ENCODE peak calls at places on chromosomes 1 and 21, in four cellular contexts. One of them, this sample, is unnamed.

GRCh38 chr1:201216395-201217085 is 25.9 kb downstream of the IGFN1 start:
- DNase-seq in K562: no peak
- DNase-seq in GM12878: no peak
- DNase-seq in A549: no peak
- DNase-seq in this sample: no peak

GRCh38 chr1:198699167-198700015 is 60.6 kb downstream of the PTPRC start:
- DNase-seq in K562: peak; percentile 46
- DNase-seq in GM12878: no peak
- DNase-seq in A549: peak; percentile 38
- DNase-seq in this sample: peak; percentile 28

GRCh38 chr1:236663934-236664333 is 22.4 kb upstream of the ACTN2 start:
- DNase-seq in GM12878: no peak
- DNase-seq in K562: no peak
- DNase-seq in A549: no peak
- DNase-seq in this sample: peak; percentile 19

GRCh38 chr1:16628361-16629111 is 15.2 kb upstream of the NBPF1 start:
- DNase-seq in A549: no peak
- DNase-seq in GM12878: no peak
- DNase-seq in K562: no peak
- DNase-seq in this sample: no peak

GRCh38 chr1:16903458-16903796 is 7.6 kb downstream of the RNU1-2 start:
- DNase-seq in K562: no peak
- DNase-seq in A549: no peak
- DNase-seq in GM12878: no peak
- DNase-seq in this sample: no peak

GRCh38 chr1:246815693-246816270 is 91.6 kb downstream of the SCCPDH start:
- DNase-seq in K562: no peak
- DNase-seq in A549: no peak
- DNase-seq in GM12878: no peak
- DNase-seq in this sample: no peak

GRCh38 chr1:28917757-28918118 is 3.4 kb downstream of the EPB41 start:
- DNase-seq in GM12878: no peak
- DNase-seq in K562: no peak
- DNase-seq in A549: no peak
- DNase-seq in this sample: no peak

GRCh38 chr1:59699227-59699847 is 115.4 kb upstream of the HOOK1 start:
- DNase-seq in GM12878: no peak
- DNase-seq in A549: peak; percentile 30
- DNase-seq in K562: peak; percentile 45
- DNase-seq in this sample: peak; percentile 57

GRCh38 chr1:246687002-246687401 is 37.2 kb upstream of the SCCPDH start:
- DNase-seq in GM12878: no peak
- DNase-seq in A549: no peak
- DNase-seq in K562: peak; percentile 24
- DNase-seq in this sample: no peak

GRCh38 chr21:32411366-32412161 is 942 bp upstream of the EVA1C start:
- DNase-seq in GM12878: no peak
- DNase-seq in K562: peak; percentile 50
- DNase-seq in A549: no peak
- DNase-seq in this sample: peak; percentile 38

DNA sequence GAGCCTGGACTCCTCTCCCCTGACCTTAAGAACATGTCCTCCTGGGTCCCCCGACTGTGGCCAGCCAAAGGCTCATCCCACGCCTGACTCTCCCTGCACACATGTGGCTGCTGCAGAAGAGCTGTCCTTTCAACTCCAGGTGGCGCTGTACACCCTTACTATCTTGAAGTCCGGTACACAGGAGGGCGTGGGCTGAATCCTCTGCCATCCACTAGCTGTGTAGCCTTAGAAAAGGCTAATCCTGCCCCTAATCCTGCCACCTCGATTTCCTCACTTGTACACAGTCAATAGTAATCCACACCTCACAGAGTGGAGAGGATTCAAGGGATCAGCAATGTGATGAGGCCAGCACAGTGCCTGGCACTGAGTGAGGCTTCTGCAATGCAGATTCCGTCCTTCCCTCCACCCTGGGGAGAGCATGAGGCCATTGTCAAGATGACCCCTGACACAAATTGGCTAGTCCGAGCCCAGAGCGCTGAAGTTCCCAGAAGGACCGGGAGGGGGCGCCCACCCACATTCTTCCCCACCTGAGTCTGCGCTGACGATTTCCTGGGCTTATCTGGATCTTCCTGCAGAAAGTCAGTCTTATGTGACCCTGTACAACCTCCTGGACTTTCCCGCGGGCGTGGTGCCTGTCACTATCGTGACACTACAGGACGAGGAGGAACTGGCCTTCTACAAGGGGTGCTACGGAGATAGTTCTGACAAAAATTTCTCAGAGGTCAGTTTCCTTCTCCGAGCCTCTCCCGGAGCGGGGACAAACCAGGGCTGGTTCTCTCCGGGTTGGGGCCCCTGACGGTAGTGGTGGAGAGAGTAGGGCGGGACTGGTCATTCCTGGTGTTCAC is 47.1 kb upstream of the DMBX1 start:
- DNase-seq in A549: peak; percentile 65
- DNase-seq in K562: peak; percentile 98
- DNase-seq in GM12878: no peak
- DNase-seq in this sample: peak; percentile 69
- TF ChIP-seq ELK1 in A549: no peak
- TF ChIP-seq ELK1 in K562: no peak
- TF ChIP-seq ELK1 in GM12878: no peak
- TF ChIP-seq ELK1 in this sample: no peak

GRCh38 chr1:210195635-210196160 is 36.9 kb upstream of the SERTAD4 start:
- DNase-seq in K562: no peak
- DNase-seq in A549: no peak
- DNase-seq in GM12878: no peak
- DNase-seq in this sample: no peak

GRCh38 chr1:210198840-210199239 is 33.8 kb upstream of the SERTAD4 start:
- DNase-seq in K562: no peak
- DNase-seq in A549: no peak
- DNase-seq in GM12878: no peak
- DNase-seq in this sample: no peak

GRCh38 chr1:210200090-210200736 is 32.4 kb upstream of the SERTAD4 start:
- DNase-seq in K562: no peak
- DNase-seq in A549: no peak
- DNase-seq in GM12878: no peak
- DNase-seq in this sample: no peak

DNA sequence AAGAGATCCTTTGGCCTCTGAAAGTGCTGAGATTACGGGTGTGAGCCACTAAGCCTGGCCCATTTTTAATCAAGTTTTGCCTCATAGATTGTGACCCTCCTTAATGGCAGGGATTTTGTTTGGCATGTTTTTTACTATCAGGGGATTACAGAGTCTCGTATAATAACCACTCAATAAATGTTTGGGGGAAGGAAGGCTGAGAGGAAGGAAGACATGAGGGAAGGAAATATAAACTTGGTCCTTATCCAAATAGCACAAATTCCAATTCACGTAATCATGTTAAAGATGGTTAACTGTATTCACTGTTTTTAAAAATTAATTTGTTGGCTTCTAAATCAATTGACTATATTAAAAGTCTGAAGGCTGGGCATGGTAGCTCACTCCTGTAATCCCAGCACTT is 30.9 kb upstream of the SERTAD4 start:
- DNase-seq in A549: no peak
- DNase-seq in K562: no peak
- DNase-seq in GM12878: no peak
- DNase-seq in this sample: peak; percentile 27
- TF ChIP-seq ELK1 in A549: no peak
- TF ChIP-seq ELK1 in K562: no peak
- TF ChIP-seq ELK1 in GM12878: no peak
- TF ChIP-seq ELK1 in this sample: no peak

DNA sequence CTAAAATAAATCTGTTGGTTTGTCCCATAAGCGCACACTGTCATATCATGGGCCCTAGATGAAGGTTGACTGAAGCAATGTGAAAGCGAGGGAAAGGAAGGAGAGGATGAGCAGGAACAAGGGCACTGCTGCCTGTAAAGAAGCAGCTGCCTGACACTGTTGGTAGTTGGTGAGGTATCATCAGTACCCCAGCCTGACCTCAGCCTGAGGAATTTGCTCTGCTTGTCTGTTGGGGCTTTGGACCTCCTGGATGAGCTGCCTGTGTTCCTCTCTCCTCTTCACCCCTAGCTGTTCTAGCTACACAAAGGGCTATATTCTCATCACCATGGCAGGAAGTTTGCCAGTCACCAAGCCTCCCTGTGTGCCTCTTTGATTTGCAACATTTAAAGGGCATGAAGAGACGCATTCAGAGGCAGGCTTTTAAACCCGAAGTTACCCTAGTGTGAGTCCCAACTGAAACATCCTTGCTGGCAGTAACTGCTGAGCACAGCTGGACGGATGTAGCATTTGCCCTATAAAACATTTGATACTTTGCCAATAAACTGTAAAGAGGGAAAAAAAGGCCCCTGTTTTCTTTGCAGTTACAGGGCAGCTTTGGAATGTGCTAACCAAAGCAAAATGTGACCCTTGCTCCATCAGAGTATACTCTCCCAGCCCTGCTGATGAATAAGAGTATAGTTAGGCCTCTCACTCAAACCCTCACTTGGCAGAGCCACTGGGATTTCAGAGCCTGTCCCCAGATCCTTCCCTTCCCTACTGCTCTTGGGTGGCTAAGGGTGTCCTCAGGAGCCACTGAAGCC is 22.2 kb upstream of the SPATA6 start:
- DNase-seq in GM12878: no peak
- DNase-seq in K562: no peak
- DNase-seq in A549: no peak
- DNase-seq in this sample: peak; percentile 94
- TF ChIP-seq ELK1 in GM12878: no peak
- TF ChIP-seq ELK1 in K562: no peak
- TF ChIP-seq ELK1 in A549: no peak
- TF ChIP-seq ELK1 in this sample: no peak

GRCh38 chr1:160096491-160097116 is 1.8 kb downstream of the IGSF8 start:
- DNase-seq in K562: no peak
- DNase-seq in A549: no peak
- DNase-seq in GM12878: no peak
- DNase-seq in this sample: peak; percentile 52
- TF ChIP-seq ELK1 in K562: no peak
- TF ChIP-seq ELK1 in A549: no peak
- TF ChIP-seq ELK1 in GM12878: no peak
- TF ChIP-seq ELK1 in this sample: no peak

DNA sequence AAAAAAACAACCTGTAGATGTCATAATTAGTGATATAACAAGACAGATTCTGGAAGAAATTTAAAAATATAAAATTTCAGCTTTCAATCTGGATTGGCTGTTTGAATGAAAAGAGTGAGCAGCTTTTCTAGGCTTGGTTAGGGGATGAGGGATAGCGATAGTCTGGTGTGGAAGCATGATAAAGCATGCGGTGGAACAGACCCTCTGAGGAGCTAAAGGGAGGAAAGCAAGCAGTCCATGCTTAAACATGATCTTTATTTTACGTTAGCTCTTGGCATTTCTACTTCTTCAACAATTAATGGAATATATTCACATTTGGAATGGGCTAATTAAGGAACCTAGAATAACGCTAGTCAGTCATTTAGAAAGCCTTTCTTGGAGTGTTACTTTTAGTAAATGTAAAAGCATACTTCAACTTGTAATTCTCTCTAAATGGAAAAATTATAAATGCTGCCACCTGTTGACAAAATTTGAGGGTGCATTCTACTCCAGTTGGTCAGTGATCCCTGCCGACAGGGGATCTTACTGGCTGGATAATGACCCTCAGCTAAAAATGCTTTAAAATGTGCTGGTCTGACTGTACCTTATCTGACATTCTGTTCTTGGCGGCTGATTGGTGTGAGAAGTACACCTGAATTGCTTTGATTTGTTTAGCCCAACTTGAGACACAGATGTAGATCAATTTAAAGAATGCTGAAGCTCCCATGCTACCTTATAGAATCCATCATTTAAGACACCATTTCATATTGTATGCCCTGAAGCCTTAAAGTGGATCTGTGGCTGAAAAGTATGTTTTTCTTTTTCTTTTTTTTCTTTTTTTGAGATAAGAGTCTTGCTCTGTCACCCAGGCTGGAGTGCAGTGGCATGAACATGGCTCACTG is 61.2 kb downstream of the AK4 start:
- DNase-seq in GM12878: no peak
- DNase-seq in K562: peak; percentile 78
- DNase-seq in A549: peak; percentile 62
- DNase-seq in this sample: peak; percentile 47
- TF ChIP-seq ELK1 in GM12878: no peak
- TF ChIP-seq ELK1 in K562: no peak
- TF ChIP-seq ELK1 in A549: no peak
- TF ChIP-seq ELK1 in this sample: no peak